ENCODE peak calls at places on chromosomes 11 and 22, in seven cellular contexts. W is posterior vena cava; T is NK-92 treated with Interleukin-12 subunit alpha and Interleukin-12 subunit beta, amount 100 ng/mL, for 24 hours; R is skeletal muscle cell; O is effector memory CD4-positive, alpha-beta T cell; Z is GM23248; X is WERI-Rb-1. S is an unnamed sample.

GRCh38 chr11:134270250-134270714 is 5.9 kb upstream of the GLB1L3 start:
- DNase-seq in X (peak), T (peak), Z (no peak), O (no peak), R (no peak), W (no peak), S (peak)

GRCh38 chr22:22137891-22138290 is 106.7 kb upstream of the VPREB1 start:
- DNase-seq in W (no peak), T (no peak), R (no peak), Z (no peak), X (no peak), O (no peak), S (no peak)

GRCh38 chr22:30290679-30291333 is 1.5 kb upstream of the CASTOR1 start:
- DNase-seq in O (no peak), W (peak), T (no peak), Z (peak), R (no peak), X (peak), S (no peak)

GRCh38 chr11:102599642-102600261 is 25.4 kb downstream of the MMP20 start:
- DNase-seq in R (peak), W (no peak), Z (peak), T (no peak), X (no peak), O (no peak), S (no peak)

GRCh38 chr11:67389477-67389876 is 2.3 kb upstream of the RAD9A start:
- DNase-seq in W (no peak), O (no peak), X (peak), T (peak), Z (peak), R (no peak), S (peak)

GRCh38 chr11:69605737-69606526 is 35.0 kb upstream of the CCND1 start:
- DNase-seq in O (no peak), Z (no peak), R (no peak), W (no peak), T (no peak), X (no peak), S (no peak)

GRCh38 chr11:1881442-1882264 is 10.0 kb downstream of the PRR33 start:
- DNase-seq in W (peak), T (no peak), R (no peak), Z (no peak), O (no peak), X (no peak), S (peak)

GRCh38 chr11:75659836-75660235 is 9.0 kb downstream of the MAP6 start:
- DNase-seq in Z (no peak), X (no peak), T (no peak), O (no peak), W (no peak), R (no peak), S (no peak)

GRCh38 chr11:116379185-116379828 is 393.5 kb downstream of the BUD13 start:
- DNase-seq in Z (peak), W (no peak), X (no peak), T (no peak), O (no peak), R (no peak), S (no peak)

GRCh38 chr22:42388130-42388797 is 43.9 kb downstream of the NFAM1 start:
- DNase-seq in Z (peak), R (no peak), X (peak), T (no peak), O (no peak), W (no peak), S (peak)

GRCh38 chr11:74611369-74611861 is 19.0 kb downstream of the POLD3 start:
- DNase-seq in W (no peak), X (no peak), T (no peak), Z (peak), O (no peak), R (peak), S (no peak)

GRCh38 chr11:3958301-3958700 is 102.8 kb downstream of the STIM1 start:
- DNase-seq in T (no peak), O (no peak), R (no peak), X (no peak), W (no peak), Z (no peak), S (no peak)

GRCh38 chr11:44112083-44112865 is 16.8 kb downstream of the EXT2 start:
- DNase-seq in W (no peak), T (no peak), O (no peak), R (peak), Z (peak), X (no peak), S (no peak)